ENCODE peak calls at places on chromosomes 3 and 15, in ten cellular contexts. U is KG1, X is brain microvascular endothelial cell, H is AG04449, K is GM13976, J is amniotic stem cell, P is uterus, S is H9, L is cardiac muscle cell, Q is neuronal stem cell. T is an unnamed sample.

GRCh38 chr15:37002041-37002689 is 98.2 kb downstream of the MEIS2 start:
- DNase-seq in K (no peak), Q (no peak), H (no peak), J (no peak), L (no peak), U (no peak), P (no peak), X (no peak), S (no peak), T (no peak)

GRCh38 chr15:62524848-62525247 is 359.8 kb upstream of the C2CD4B start:
- DNase-seq in H (no peak), P (no peak), U (no peak), J (no peak), L (no peak), Q (no peak), S (no peak), X (no peak), K (no peak), T (no peak)

GRCh38 chr3:112785321-112786001 is 61.2 kb downstream of the CD200R1L start:
- DNase-seq in H (no peak), Q (no peak), X (no peak), U (no peak), P (no peak), L (peak), S (no peak), J (no peak), K (no peak), T (no peak)

GRCh38 chr3:9793161-9793781 is 389 bp downstream of the ARPC4 start:
- DNase-seq in S (no peak), P (no peak), H (no peak), U (peak), L (peak), J (peak), K (no peak), X (peak), Q (no peak), T (no peak)

GRCh38 chr3:142958707-142959106 is 4.8 kb downstream of the PAQR9 start:
- DNase-seq in X (peak), Q (no peak), U (no peak), L (no peak), P (no peak), S (no peak), K (no peak), J (no peak), H (no peak), T (no peak)

GRCh38 chr3:22617372-22617771 is 585.8 kb upstream of the UBE2E2 start:
- DNase-seq in U (no peak), J (no peak), S (no peak), H (no peak), X (no peak), L (no peak), P (no peak), K (no peak), Q (no peak), T (no peak)

GRCh38 chr3:108645364-108645763 is 55.8 kb downstream of the DZIP3 start:
- DNase-seq in J (no peak), S (no peak), X (no peak), U (no peak), P (no peak), Q (no peak), K (no peak), L (no peak), H (no peak), T (no peak)

GRCh38 chr15:93017521-93017920 is 71.5 kb downstream of the RGMA start:
- DNase-seq in X (no peak), U (no peak), S (no peak), H (no peak), J (no peak), Q (no peak), L (peak), P (no peak), K (no peak), T (no peak)

GRCh38 chr3:178385280-178385952 is 150.8 kb upstream of the KCNMB2 start:
- DNase-seq in H (no peak), K (peak), U (peak), X (peak), L (peak), J (no peak), P (no peak), S (no peak), Q (peak), T (no peak)

GRCh38 chr3:119613201-119613600 is 15.5 kb downstream of the PLA1A start:
- DNase-seq in X (no peak), J (no peak), K (no peak), U (no peak), L (no peak), S (no peak), Q (no peak), P (no peak), H (no peak), T (no peak)